ENCODE peak calls at places on chromosome 22, in nine cellular contexts. A, S, Y, T, C, L, X, I and N are unnamed samples.

GRCh38 chr22:37485714-37486223 is 415 bp downstream of the MFNG start:
- DNase-seq in Y (no peak), I (no peak), C (no peak), X (no peak), A (no peak), L (no peak), S (no peak), T (no peak), N (no peak)

GRCh38 chr22:25419247-25420113 is 145.0 kb upstream of the GRK3 start:
- DNase-seq in S (no peak), C (peak), T (peak), L (peak), Y (peak), A (peak), I (peak), X (no peak), N (no peak)

GRCh38 chr22:38700789-38701628 is at the start of gene JOSD1:
- DNase-seq in A (peak), T (peak), S (peak), L (peak), X (peak), I (peak), C (peak), Y (peak), N (peak)

GRCh38 chr22:23306438-23306921 is 126.2 kb downstream of the BCR start:
- DNase-seq in Y (no peak), I (no peak), C (peak), L (peak), S (peak), T (no peak), X (no peak), A (no peak), N (no peak)

GRCh38 chr22:48783821-48784266 is 1043.8 kb downstream of the BRD1 start:
- DNase-seq in Y (no peak), X (no peak), L (peak), C (no peak), T (no peak), S (no peak), A (no peak), I (no peak), N (no peak)

GRCh38 chr22:50303848-50304527 is 3.5 kb downstream of the PLXNB2 start:
- DNase-seq in A (peak), L (no peak), S (no peak), T (peak), Y (no peak), C (peak), I (no peak), X (no peak), N (no peak)

GRCh38 chr22:49011379-49011768 is 816.3 kb downstream of the BRD1 start:
- DNase-seq in X (no peak), C (peak), I (no peak), T (peak), Y (no peak), L (peak), S (no peak), A (no peak), N (no peak)

GRCh38 chr22:36350751-36351594 is 36.8 kb downstream of the MYH9 start:
- DNase-seq in C (no peak), T (peak), Y (peak), X (peak), I (no peak), L (peak), A (no peak), S (peak), N (no peak)

GRCh38 chr22:45882881-45883810 is 93.8 kb downstream of the WNT7B start:
- DNase-seq in A (no peak), Y (no peak), I (no peak), X (no peak), S (no peak), C (peak), T (no peak), L (no peak), N (no peak)

GRCh38 chr22:42427211-42427610 is 5.0 kb downstream of the NFAM1 start:
- DNase-seq in I (no peak), T (no peak), X (no peak), S (no peak), C (no peak), L (no peak), A (no peak), Y (no peak), N (no peak)

GRCh38 chr22:29148036-29148435 is 57.7 kb upstream of the EMID1 start:
- DNase-seq in C (no peak), A (no peak), X (no peak), T (no peak), S (no peak), I (no peak), Y (no peak), L (no peak), N (no peak)

GRCh38 chr22:17970205-17970708 is 54.1 kb downstream of the MICAL3 start:
- DNase-seq in L (no peak), T (no peak), C (no peak), S (peak), I (peak), Y (no peak), A (no peak), X (no peak), N (no peak)

GRCh38 chr22:23159287-23159622 is 14.0 kb downstream of the RAB36 start:
- DNase-seq in C (no peak), I (no peak), X (no peak), S (no peak), L (no peak), A (no peak), Y (no peak), T (no peak), N (no peak)

GRCh38 chr22:37178350-37179125 is 9.5 kb downstream of the C1QTNF6 start:
- DNase-seq in L (no peak), T (peak), Y (no peak), S (no peak), A (peak), I (no peak), C (peak), X (no peak), N (no peak)

GRCh38 chr22:27157090-27157489 is 499.7 kb downstream of the MIAT start:
- DNase-seq in X (no peak), Y (no peak), A (no peak), I (no peak), C (no peak), S (no peak), L (no peak), T (no peak), N (no peak)

GRCh38 chr22:19955241-19956128 is 13.9 kb upstream of the TXNRD2 start:
- DNase-seq in I (peak), C (peak), L (no peak), X (no peak), S (no peak), A (no peak), Y (no peak), T (no peak), N (no peak)

GRCh38 chr22:46990937-46991520 is 228.6 kb downstream of the TBC1D22A start:
- DNase-seq in C (no peak), L (no peak), A (no peak), I (no peak), T (no peak), Y (no peak), X (no peak), S (no peak), N (no peak)

GRCh38 chr22:30272781-30273180 is 6.1 kb upstream of the OSM start:
- DNase-seq in A (no peak), X (no peak), L (no peak), C (no peak), S (no peak), Y (no peak), I (no peak), T (no peak), N (no peak)

GRCh38 chr22:39490966-39491680 is 11.0 kb upstream of the MIEF1 start:
- DNase-seq in T (no peak), C (peak), Y (no peak), X (no peak), S (no peak), L (no peak), I (no peak), A (no peak), N (no peak)

GRCh38 chr22:28714043-28714442 is 27.6 kb downstream of the CHEK2 start:
- DNase-seq in X (no peak), L (no peak), C (no peak), S (no peak), T (no peak), Y (no peak), A (no peak), I (no peak), N (no peak)

GRCh38 chr22:26546282-26546681 is 34.0 kb upstream of the TFIP11 start:
- DNase-seq in Y (no peak), A (no peak), T (no peak), L (no peak), I (no peak), X (no peak), S (no peak), C (no peak), N (no peak)

GRCh38 chr22:22750335-22751042 is 106.1 kb downstream of the GGTLC2 start:
- DNase-seq in I (no peak), L (peak), S (no peak), A (no peak), T (no peak), Y (no peak), C (no peak), X (no peak), N (no peak)

GRCh38 chr22:43996170-43996980 is 27.7 kb upstream of the PARVB start:
- DNase-seq in L (no peak), Y (no peak), T (peak), X (no peak), C (peak), A (peak), I (no peak), S (no peak), N (no peak)

GRCh38 chr22:40241200-40241763 is 63.6 kb downstream of the TNRC6B start:
- DNase-seq in Y (no peak), A (no peak), C (no peak), X (no peak), L (no peak), T (no peak), I (no peak), S (no peak), N (no peak)